ENCODE peak calls at places on chromosomes 5 and 9, in eight cellular contexts. H is CD8-positive, alpha-beta memory T cell; G is HCT116; O is DND-41; C is astrocyte; Q is mammary epithelial cell; L is psoas muscle; R is suprapubic skin. V is an unnamed sample.

GRCh38 chr9:129885018-129885669 is 49.9 kb downstream of the USP20 start:
- DNase-seq in L (peak; percentile 67), G (no peak), O (peak; percentile 54), Q (no peak), H (no peak), R (no peak), C (no peak), V (no peak)

GRCh38 chr5:160550075-160550474 is 128.4 kb downstream of the PTTG1 start:
- DNase-seq in O (no peak), C (no peak), G (no peak), R (no peak), Q (no peak), L (no peak), H (no peak), V (no peak)

GRCh38 chr5:120255214-120255613 is 208.9 kb upstream of the PRR16 start:
- DNase-seq in L (no peak), G (no peak), Q (peak; percentile 24), C (no peak), O (no peak), R (no peak), H (no peak), V (no peak)

GRCh38 chr9:76571288-76572204 is 112.6 kb downstream of the GCNT1 start:
- DNase-seq in R (no peak), C (no peak), Q (no peak), H (no peak), L (no peak), G (no peak), O (no peak), V (no peak)

GRCh38 chr9:83642784-83643183 is 19.8 kb downstream of the IDNK start:
- DNase-seq in O (no peak), G (no peak), L (no peak), R (no peak), H (no peak), Q (no peak), C (no peak), V (no peak)

GRCh38 chr5:171615201-171616001 is 170.2 kb upstream of the SMIM23 start:
- DNase-seq in G (no peak), O (no peak), C (peak; percentile 30), Q (no peak), L (peak; percentile 63), H (no peak), R (peak; percentile 73), V (no peak)

GRCh38 chr9:86809968-86810367 is 137.3 kb downstream of the GAS1 start:
- DNase-seq in R (no peak), C (no peak), H (no peak), O (no peak), L (no peak), Q (no peak), G (no peak), V (no peak)

GRCh38 chr5:98769006-98769255 is 4.5 kb upstream of the RGMB start:
- DNase-seq in O (no peak), C (no peak), G (no peak), L (peak; percentile 64), R (no peak), H (peak; percentile 51), Q (no peak), V (no peak)

GRCh38 chr9:2013688-2014087 is 1.5 kb upstream of the SMARCA2 start:
- DNase-seq in R (no peak), Q (peak; percentile 35), G (no peak), H (no peak), C (no peak), O (no peak), L (no peak), V (no peak)

GRCh38 chr5:54725391-54726280 is 208.1 kb downstream of the SNX18 start:
- DNase-seq in O (no peak), Q (peak; percentile 35), G (no peak), H (no peak), L (no peak), C (peak; percentile 61), R (no peak), V (no peak)

GRCh38 chr5:180639287-180639686 is 10.1 kb downstream of the FLT4 start:
- DNase-seq in G (no peak), R (no peak), H (no peak), L (no peak), Q (no peak), C (no peak), O (no peak), V (no peak)

GRCh38 chr5:178307266-178308045 is 74.9 kb upstream of the PHYKPL start:
- DNase-seq in H (no peak), L (peak; percentile 24), G (no peak), O (no peak), R (peak; percentile 58), Q (no peak), C (no peak), V (no peak)

GRCh38 chr5:30596495-30597064 is 596.9 kb upstream of the CDH6 start:
- DNase-seq in Q (no peak), O (no peak), R (no peak), L (no peak), H (no peak), C (no peak), G (no peak), V (no peak)

GRCh38 chr9:36137392-36138004 is 965 bp downstream of the GLIPR2 start:
- DNase-seq in C (no peak), H (no peak), R (peak; percentile 74), L (no peak), G (no peak), Q (no peak), O (no peak), V (peak; percentile 33)

GRCh38 chr5:74420220-74420619 is 220.3 kb downstream of the ENC1 start:
- DNase-seq in Q (no peak), L (no peak), G (no peak), O (no peak), C (no peak), R (no peak), H (no peak), V (no peak)

GRCh38 chr5:77255617-77256016 is 45.1 kb downstream of the PDE8B start:
- DNase-seq in O (no peak), L (no peak), R (no peak), H (no peak), G (no peak), C (no peak), Q (no peak), V (no peak)

GRCh38 chr9:110810251-110810976 is 141.8 kb downstream of the MUSK start:
- DNase-seq in Q (no peak), O (no peak), L (no peak), G (no peak), R (no peak), C (no peak), H (no peak), V (no peak)

GRCh38 chr5:177494356-177495195 is 2.8 kb downstream of the PDLIM7 start:
- DNase-seq in C (peak; percentile 88), H (no peak), R (no peak), G (peak; percentile 49), O (no peak), L (peak; percentile 83), Q (peak; percentile 89), V (peak; percentile 96)

GRCh38 chr9:120885968-120886367 is 9.0 kb upstream of the PHF19 start:
- DNase-seq in O (no peak), Q (no peak), H (no peak), C (no peak), R (no peak), G (no peak), L (no peak), V (no peak)

GRCh38 chr9:123003467-123003866 is 30.0 kb upstream of the GPR21 start:
- DNase-seq in O (no peak), R (no peak), G (no peak), Q (no peak), L (no peak), H (no peak), C (peak; percentile 40), V (no peak)

GRCh38 chr9:83067579-83067978 is 4.6 kb upstream of the RASEF start:
- DNase-seq in Q (no peak), G (no peak), H (no peak), R (no peak), O (no peak), C (no peak), L (no peak), V (no peak)

GRCh38 chr9:126411948-126412284 is 85.3 kb downstream of the MVB12B start:
- DNase-seq in R (no peak), G (no peak), Q (no peak), C (no peak), L (no peak), O (no peak), H (no peak), V (no peak)

GRCh38 chr5:147756566-147756965 is 26.0 kb downstream of the JAKMIP2 start:
- DNase-seq in L (no peak), G (no peak), Q (no peak), C (no peak), R (no peak), H (no peak), O (no peak), V (no peak)

GRCh38 chr5:95760291-95761191 is 29.4 kb downstream of the RHOBTB3 start:
- DNase-seq in Q (peak; percentile 65), C (peak; percentile 99), G (no peak), R (no peak), O (peak; percentile 29), H (peak; percentile 17), L (no peak), V (peak; percentile 32)

GRCh38 chr5:61275841-61276240 is 56.2 kb upstream of the ZSWIM6 start:
- DNase-seq in H (no peak), Q (peak; percentile 56), L (peak; percentile 71), O (no peak), G (no peak), C (peak; percentile 52), R (no peak), V (no peak)

GRCh38 chr9:3477236-3477834 is 48.5 kb downstream of the RFX3 start:
- DNase-seq in L (no peak), O (no peak), Q (no peak), H (no peak), R (no peak), G (no peak), C (no peak), V (no peak)
- H3K27ac ChIP-seq in L (no peak overlapping the region), O (peak overlapping the region; percentile 77), Q (no peak overlapping the region), H (peak overlapping the region; percentile 49), R (no peak overlapping the region), G (no peak overlapping the region), C (no peak overlapping the region), V (no peak overlapping the region)

GRCh38 chr9:93960221-93960970 is 5.2 kb upstream of the BARX1 start:
- DNase-seq in O (no peak), H (no peak), R (peak; percentile 65), L (no peak), G (no peak), Q (no peak), C (no peak), V (no peak)
- H3K9me3 ChIP-seq in O (no peaks in the 10 kb centered on the region), H (no peaks in the 10 kb centered on the region), R (no peaks in the 10 kb centered on the region), L (no peaks in the 10 kb centered on the region), G (no peaks in the 10 kb centered on the region), Q (no peaks in the 10 kb centered on the region), C (no peaks in the 10 kb centered on the region), V (no peaks in the 10 kb centered on the region)

GRCh38 chr5:81302596-81302995 is 1.2 kb downstream of the ZCCHC9 start:
- DNase-seq in O (no peak), G (no peak), L (no peak), R (no peak), Q (no peak), H (no peak), C (peak; percentile 27), V (no peak)
- H3K4me3 ChIP-seq in O (peak overlapping the region; percentile 65), G (peak overlapping the region; percentile 82), L (peak overlapping the region; percentile 91), R (peak overlapping the region; percentile 83), Q (peak overlapping the region; percentile 75), H (peak overlapping the region; percentile 68), C (peak overlapping the region; percentile 96), V (peak overlapping the region; percentile 72)

DNA sequence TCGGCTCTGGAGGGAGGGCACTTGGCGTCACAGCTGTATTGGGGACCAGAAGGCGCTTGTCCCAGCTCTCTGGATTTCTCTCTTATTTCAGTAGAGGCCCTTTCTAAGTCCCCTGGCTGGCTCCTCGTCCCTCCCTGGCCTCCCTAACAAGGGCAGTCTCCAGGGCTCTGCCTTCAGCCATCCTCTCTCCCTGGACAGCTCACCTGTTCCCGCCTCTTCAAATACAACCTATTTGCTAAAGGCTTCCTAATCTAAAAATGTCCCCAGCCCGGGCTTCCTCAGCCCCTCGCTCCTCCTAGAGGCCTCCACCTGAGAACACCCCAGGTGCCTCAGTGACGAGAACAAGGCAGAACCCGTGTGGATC is 188.4 kb downstream of the OLFM1 start:
- DNase-seq in L (no peak), O (no peak), H (no peak), C (no peak), G (no peak), Q (no peak), R (no peak), V (no peak)
- H3K27ac ChIP-seq in L (no peak overlapping the region), O (no peak overlapping the region), H (no peak overlapping the region), C (no peak overlapping the region), G (no peak overlapping the region), Q (no peak overlapping the region), R (no peak overlapping the region), V (no peak overlapping the region)

V was measured in SJCRH30.